ENCODE peak calls at places on chromosomes 7 and 10, in ten cellular contexts. F, H, A, T, M, J, P, Y, E and Z are unnamed samples.

GRCh38 chr10:123135415-123136141 is at the start of gene HMX3:
- DNase-seq in H (no peak), E (no peak), F (peak), A (no peak), M (peak), P (no peak), T (no peak), Y (no peak), J (no peak), Z (no peak)

GRCh38 chr10:61981460-61981859 is 80.0 kb downstream of the ARID5B start:
- DNase-seq in J (no peak), T (no peak), P (no peak), F (no peak), E (no peak), M (no peak), Y (no peak), H (no peak), A (no peak), Z (no peak)

GRCh38 chr7:101950450-101951119 is 133.2 kb downstream of the CUX1 start:
- DNase-seq in M (peak), A (no peak), E (no peak), H (no peak), J (no peak), F (no peak), Y (no peak), T (no peak), P (no peak), Z (peak)

GRCh38 chr7:81284576-81284975 is 365.7 kb upstream of the SEMA3C start:
- DNase-seq in A (no peak), F (no peak), J (no peak), E (no peak), T (no peak), H (peak), Y (no peak), P (no peak), M (peak), Z (peak)

GRCh38 chr10:62172465-62172864 is 96.2 kb downstream of the RTKN2 start:
- DNase-seq in F (no peak), H (no peak), M (no peak), Y (no peak), T (no peak), P (no peak), J (no peak), A (no peak), E (no peak), Z (no peak)

GRCh38 chr10:126052171-126052570 is 155.8 kb downstream of the FANK1 start:
- DNase-seq in F (no peak), M (no peak), H (no peak), T (no peak), A (no peak), J (no peak), E (no peak), Y (peak), P (no peak), Z (no peak)

GRCh38 chr10:90222372-90222771 is 521.0 kb downstream of the KIF20B start:
- DNase-seq in Y (peak), A (no peak), F (no peak), T (no peak), J (no peak), H (peak), E (no peak), M (peak), P (no peak), Z (peak)

GRCh38 chr10:97850446-97850845 is 803 bp downstream of the GOLGA7B start:
- DNase-seq in H (no peak), T (no peak), E (no peak), M (no peak), J (no peak), F (no peak), Y (no peak), A (no peak), P (no peak), Z (no peak)

GRCh38 chr7:111183373-111183772 is 92.4 kb downstream of the LRRN3 start:
- DNase-seq in J (no peak), A (no peak), E (no peak), F (no peak), M (no peak), P (no peak), H (no peak), Y (no peak), T (no peak), Z (no peak)

GRCh38 chr10:100370561-100370975 is 23.5 kb downstream of the SCD start:
- DNase-seq in F (peak), J (no peak), M (no peak), E (peak), H (peak), T (no peak), P (peak), Y (no peak), A (no peak), Z (no peak)

GRCh38 chr7:134203186-134203889 is 76.2 kb downstream of the LRGUK start:
- DNase-seq in E (no peak), A (no peak), T (no peak), M (no peak), H (no peak), J (no peak), F (no peak), Y (no peak), P (no peak), Z (no peak)

GRCh38 chr10:32210306-32211045 is 136.5 kb downstream of the EPC1 start:
- DNase-seq in H (peak), T (no peak), J (no peak), Y (peak), M (peak), P (no peak), E (peak), F (no peak), A (no peak), Z (peak)

GRCh38 chr7:100516135-100516812 is 22.7 kb upstream of the AGFG2 start:
- DNase-seq in Y (peak), E (no peak), T (no peak), P (peak), H (peak), F (peak), A (no peak), J (no peak), M (peak), Z (peak)

GRCh38 chr7:149753370-149754233 is 19.8 kb downstream of the ZNF467 start:
- DNase-seq in E (no peak), F (no peak), M (peak), Y (peak), P (no peak), H (no peak), T (peak), J (no peak), A (no peak), Z (peak)

GRCh38 chr10:124181656-124182055 is 88.3 kb upstream of the CHST15 start:
- DNase-seq in E (no peak), F (no peak), P (no peak), T (no peak), Y (peak), A (no peak), J (no peak), H (no peak), M (no peak), Z (no peak)

GRCh38 chr7:101121996-101122932 is 4.6 kb upstream of the SERPINE1 start:
- DNase-seq in A (no peak), Y (peak), J (peak), F (no peak), H (peak), E (no peak), T (no peak), M (peak), P (no peak), Z (peak)

GRCh38 chr7:114922652-114923402 is 933 bp downstream of the MDFIC start:
- DNase-seq in A (no peak), E (peak), T (peak), F (peak), H (peak), J (no peak), M (peak), Y (peak), P (peak), Z (peak)

GRCh38 chr10:19977097-19977521 is 160.9 kb downstream of the PLXDC2 start:
- DNase-seq in P (no peak), M (peak), E (no peak), F (no peak), H (no peak), T (no peak), A (no peak), Y (no peak), J (no peak), Z (peak)

GRCh38 chr7:158858592-158859503 is 2.5 kb downstream of the DYNC2I1 start:
- DNase-seq in T (no peak), E (no peak), A (peak), H (peak), F (no peak), J (no peak), Y (peak), M (no peak), P (no peak), Z (no peak)

GRCh38 chr10:109863775-109864174 is 59.5 kb downstream of the XPNPEP1 start:
- DNase-seq in A (no peak), E (no peak), T (no peak), J (no peak), H (no peak), Y (no peak), F (no peak), M (no peak), P (no peak), Z (no peak)

GRCh38 chr7:73974101-73974947 is 53.6 kb upstream of the ELN start:
- DNase-seq in J (no peak), P (no peak), F (no peak), M (no peak), E (no peak), Y (no peak), H (no peak), T (no peak), A (no peak), Z (no peak)

GRCh38 chr10:62972103-62972502 is 155.9 kb upstream of the EGR2 start:
- DNase-seq in H (no peak), A (no peak), Y (no peak), J (no peak), F (no peak), E (no peak), M (peak), P (no peak), T (no peak), Z (peak)

GRCh38 chr10:61733358-61733940 is 70.7 kb downstream of the CABCOCO1 start:
- DNase-seq in J (no peak), M (peak), A (no peak), T (peak), P (no peak), E (peak), F (no peak), H (peak), Y (no peak), Z (peak)

GRCh38 chr7:131692131-131692960 is 135.9 kb upstream of the PODXL start:
- DNase-seq in E (peak), P (no peak), A (peak), H (peak), M (peak), J (no peak), T (peak), F (no peak), Y (peak), Z (peak)

GRCh38 chr7:102193806-102194205 is 92.9 kb upstream of the SH2B2 start:
- DNase-seq in J (no peak), M (peak), E (no peak), P (no peak), F (no peak), T (no peak), Y (no peak), H (peak), A (no peak), Z (peak)

GRCh38 chr10:102633282-102633681 is 11.0 kb upstream of the TRIM8 start:
- DNase-seq in P (no peak), J (no peak), M (peak), E (no peak), T (no peak), F (peak), A (no peak), Y (no peak), H (no peak), Z (peak)

GRCh38 chr10:65291276-65291675 is 1634.6 kb upstream of the LRRTM3 start:
- DNase-seq in T (no peak), P (no peak), M (no peak), Y (no peak), F (no peak), E (no peak), J (no peak), H (no peak), A (no peak), Z (no peak)

GRCh38 chr7:26187380-26188290 is 12.9 kb downstream of the HNRNPA2B1 start:
- DNase-seq in M (no peak), T (no peak), Y (no peak), P (no peak), E (no peak), H (peak), A (no peak), J (no peak), F (no peak), Z (no peak)